ENCODE peak calls at places on chromosomes 4 and X, in nine cellular contexts. One of them, this sample, is unnamed.

GRCh38 chrX:133185938-133186337 is 32.2 kb downstream of the TFDP3 start:
- DNase-seq in K562: no peak
- DNase-seq in glutamatergic neuron: no peak
- DNase-seq in kidney epithelial cell: no peak
- DNase-seq in AG09309: no peak
- DNase-seq in endothelial cell: no peak
- DNase-seq in fibroblast of the aortic adventitia: no peak
- DNase-seq in AG10803: no peak
- DNase-seq in fibroblast of mammary gland: no peak
- DNase-seq in this sample: no peak

GRCh38 chrX:150255441-150256296 is 107.4 kb upstream of the MAMLD1 start:
- DNase-seq in K562: no peak
- DNase-seq in glutamatergic neuron: no peak
- DNase-seq in kidney epithelial cell: no peak
- DNase-seq in AG09309: no peak
- DNase-seq in endothelial cell: no peak
- DNase-seq in fibroblast of the aortic adventitia: no peak
- DNase-seq in AG10803: no peak
- DNase-seq in fibroblast of mammary gland: no peak
- DNase-seq in this sample: no peak

GRCh38 chr4:141340458-141340857 is 119.8 kb downstream of the ZNF330 start:
- DNase-seq in K562: no peak
- DNase-seq in glutamatergic neuron: no peak
- DNase-seq in kidney epithelial cell: no peak
- DNase-seq in AG09309: no peak
- DNase-seq in endothelial cell: no peak
- DNase-seq in fibroblast of the aortic adventitia: no peak
- DNase-seq in AG10803: no peak
- DNase-seq in fibroblast of mammary gland: no peak
- DNase-seq in this sample: no peak

GRCh38 chr4:125322363-125322730 is 7.6 kb downstream of the FAT4 start:
- DNase-seq in K562: no peak
- DNase-seq in glutamatergic neuron: no peak
- DNase-seq in kidney epithelial cell: no peak
- DNase-seq in AG09309: no peak
- DNase-seq in endothelial cell: no peak
- DNase-seq in fibroblast of the aortic adventitia: peak
- DNase-seq in AG10803: peak
- DNase-seq in fibroblast of mammary gland: peak
- DNase-seq in this sample: peak

GRCh38 chr4:181692965-181693364 is 550.2 kb upstream of the TENM3 start:
- DNase-seq in K562: no peak
- DNase-seq in glutamatergic neuron: no peak
- DNase-seq in kidney epithelial cell: no peak
- DNase-seq in AG09309: no peak
- DNase-seq in endothelial cell: no peak
- DNase-seq in fibroblast of the aortic adventitia: no peak
- DNase-seq in AG10803: no peak
- DNase-seq in fibroblast of mammary gland: no peak
- DNase-seq in this sample: no peak

GRCh38 chr4:56654238-56654632 is 26.9 kb downstream of the HOPX start:
- DNase-seq in K562: no peak
- DNase-seq in glutamatergic neuron: no peak
- DNase-seq in kidney epithelial cell: no peak
- DNase-seq in AG09309: no peak
- DNase-seq in endothelial cell: no peak
- DNase-seq in fibroblast of the aortic adventitia: peak
- DNase-seq in AG10803: no peak
- DNase-seq in fibroblast of mammary gland: no peak
- DNase-seq in this sample: peak

GRCh38 chrX:32687379-32687778 is 524.0 kb downstream of the DMD start:
- DNase-seq in K562: no peak
- DNase-seq in glutamatergic neuron: no peak
- DNase-seq in kidney epithelial cell: no peak
- DNase-seq in AG09309: no peak
- DNase-seq in endothelial cell: no peak
- DNase-seq in fibroblast of the aortic adventitia: no peak
- DNase-seq in AG10803: no peak
- DNase-seq in fibroblast of mammary gland: no peak
- DNase-seq in this sample: no peak

GRCh38 chr4:152572417-152573086 is 36.7 kb upstream of the FBXW7 start:
- DNase-seq in K562: no peak
- DNase-seq in glutamatergic neuron: no peak
- DNase-seq in kidney epithelial cell: no peak
- DNase-seq in AG09309: peak
- DNase-seq in endothelial cell: no peak
- DNase-seq in fibroblast of the aortic adventitia: peak
- DNase-seq in AG10803: peak
- DNase-seq in fibroblast of mammary gland: peak
- DNase-seq in this sample: peak

GRCh38 chrX:150680974-150681373 is 12.2 kb upstream of the MTMR1 start:
- DNase-seq in K562: peak
- DNase-seq in glutamatergic neuron: no peak
- DNase-seq in kidney epithelial cell: no peak
- DNase-seq in AG09309: no peak
- DNase-seq in endothelial cell: no peak
- DNase-seq in fibroblast of the aortic adventitia: peak
- DNase-seq in AG10803: no peak
- DNase-seq in fibroblast of mammary gland: peak
- DNase-seq in this sample: peak

GRCh38 chrX:130060122-130061069 is 49.9 kb downstream of the ELF4 start:
- DNase-seq in K562: peak
- DNase-seq in glutamatergic neuron: peak
- DNase-seq in kidney epithelial cell: no peak
- DNase-seq in AG09309: no peak
- DNase-seq in endothelial cell: peak
- DNase-seq in fibroblast of the aortic adventitia: peak
- DNase-seq in AG10803: peak
- DNase-seq in fibroblast of mammary gland: peak
- DNase-seq in this sample: peak

GRCh38 chrX:67692246-67692645 is 148.4 kb downstream of the AR start:
- DNase-seq in K562: no peak
- DNase-seq in glutamatergic neuron: no peak
- DNase-seq in kidney epithelial cell: no peak
- DNase-seq in AG09309: peak
- DNase-seq in endothelial cell: no peak
- DNase-seq in fibroblast of the aortic adventitia: peak
- DNase-seq in AG10803: peak
- DNase-seq in fibroblast of mammary gland: peak
- DNase-seq in this sample: peak

GRCh38 chr4:125085-125820 is 952 bp downstream of the ZNF718 start:
- DNase-seq in K562: peak
- DNase-seq in glutamatergic neuron: peak
- DNase-seq in kidney epithelial cell: peak
- DNase-seq in AG09309: no peak
- DNase-seq in endothelial cell: peak
- DNase-seq in fibroblast of the aortic adventitia: peak
- DNase-seq in AG10803: no peak
- DNase-seq in fibroblast of mammary gland: peak
- DNase-seq in this sample: peak

GRCh38 chrX:126064901-126065541 is 101.1 kb downstream of the DCAF12L2 start:
- DNase-seq in K562: no peak
- DNase-seq in glutamatergic neuron: no peak
- DNase-seq in kidney epithelial cell: no peak
- DNase-seq in AG09309: no peak
- DNase-seq in endothelial cell: no peak
- DNase-seq in fibroblast of the aortic adventitia: no peak
- DNase-seq in AG10803: no peak
- DNase-seq in fibroblast of mammary gland: no peak
- DNase-seq in this sample: no peak

GRCh38 chr4:150297861-150298474 is 219.7 kb downstream of the DCLK2 start:
- DNase-seq in K562: peak
- DNase-seq in glutamatergic neuron: peak
- DNase-seq in kidney epithelial cell: no peak
- DNase-seq in AG09309: no peak
- DNase-seq in endothelial cell: peak
- DNase-seq in fibroblast of the aortic adventitia: peak
- DNase-seq in AG10803: peak
- DNase-seq in fibroblast of mammary gland: peak
- DNase-seq in this sample: peak

GRCh38 chrX:106397788-106398538 is 213.8 kb upstream of the RADX start:
- DNase-seq in K562: no peak
- DNase-seq in glutamatergic neuron: no peak
- DNase-seq in kidney epithelial cell: no peak
- DNase-seq in AG09309: no peak
- DNase-seq in endothelial cell: no peak
- DNase-seq in fibroblast of the aortic adventitia: no peak
- DNase-seq in AG10803: no peak
- DNase-seq in fibroblast of mammary gland: peak
- DNase-seq in this sample: peak

DNA sequence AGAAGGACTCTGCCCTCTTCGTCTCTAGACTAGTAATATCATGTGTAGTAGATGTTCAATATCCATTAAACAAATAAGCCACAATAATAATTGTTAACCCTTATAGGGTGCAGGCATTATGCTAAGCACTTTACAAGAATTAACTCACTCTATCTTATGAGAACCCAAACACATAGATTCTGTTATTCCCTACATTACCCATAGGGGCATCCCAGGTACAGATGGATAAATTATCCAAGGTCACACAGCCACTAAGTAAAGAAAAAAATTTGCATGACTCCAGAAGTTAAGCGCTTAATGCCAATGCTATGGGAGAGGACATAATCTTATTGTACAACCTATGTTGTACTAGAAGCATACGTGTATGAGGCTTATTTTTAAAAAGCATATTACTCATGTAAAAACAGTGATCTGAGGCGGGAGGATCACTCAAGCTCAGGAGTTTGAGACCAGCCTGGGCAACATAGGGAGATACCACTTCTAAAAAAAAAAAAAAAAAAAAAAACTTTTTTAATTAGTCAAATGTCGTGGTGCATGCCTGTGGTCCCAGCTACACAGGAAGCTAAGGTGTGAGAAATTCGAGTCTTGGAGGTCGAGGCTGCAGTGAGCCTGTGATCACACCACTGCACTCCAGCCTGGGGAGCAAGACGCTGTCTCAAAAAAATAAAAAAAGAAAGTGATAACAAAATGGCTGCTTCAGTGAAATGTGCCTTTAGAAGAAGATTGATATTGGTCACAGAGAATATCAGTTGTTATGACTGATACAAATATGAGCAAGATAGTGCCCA is 13.6 kb downstream of the LDB2 start:
- DNase-seq in K562: no peak
- DNase-seq in glutamatergic neuron: no peak
- DNase-seq in kidney epithelial cell: no peak
- DNase-seq in AG09309: no peak
- DNase-seq in endothelial cell: no peak
- DNase-seq in fibroblast of the aortic adventitia: no peak
- DNase-seq in AG10803: no peak
- DNase-seq in fibroblast of mammary gland: no peak
- DNase-seq in this sample: no peak
- TF ChIP-seq CTCF in K562: no peak
- TF ChIP-seq CTCF in glutamatergic neuron: peak
- TF ChIP-seq CTCF in kidney epithelial cell: no peak
- TF ChIP-seq CTCF in AG09309: no peak
- TF ChIP-seq CTCF in endothelial cell: peak
- TF ChIP-seq CTCF in fibroblast of the aortic adventitia: no peak
- TF ChIP-seq CTCF in AG10803: peak
- TF ChIP-seq CTCF in fibroblast of mammary gland: peak
- TF ChIP-seq CTCF in this sample: no peak

DNA sequence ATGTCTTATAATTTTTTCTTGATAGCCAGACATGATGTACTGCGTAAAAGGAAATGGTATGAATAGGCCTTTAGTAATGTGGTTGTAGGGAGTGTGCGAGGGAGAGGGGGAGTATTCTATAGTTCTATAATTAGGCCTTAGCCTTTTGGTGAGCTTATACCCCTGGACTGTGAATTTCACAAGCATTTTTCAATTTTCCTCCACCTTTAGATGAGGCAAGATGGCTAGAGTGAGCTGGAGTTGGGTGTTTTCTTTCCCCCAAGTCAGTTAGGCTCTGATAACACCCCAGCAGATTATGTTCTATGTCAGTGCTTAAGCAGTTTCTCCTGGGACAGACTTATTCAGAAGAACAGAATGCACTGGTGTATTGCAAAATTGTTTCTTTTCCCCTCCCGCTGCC is 210.2 kb upstream of the NPY2R start:
- DNase-seq in K562: no peak
- DNase-seq in glutamatergic neuron: no peak
- DNase-seq in kidney epithelial cell: no peak
- DNase-seq in AG09309: no peak
- DNase-seq in endothelial cell: no peak
- DNase-seq in fibroblast of the aortic adventitia: peak
- DNase-seq in AG10803: peak
- DNase-seq in fibroblast of mammary gland: peak
- DNase-seq in this sample: peak
- TF ChIP-seq CTCF in K562: no peak
- TF ChIP-seq CTCF in glutamatergic neuron: no peak
- TF ChIP-seq CTCF in kidney epithelial cell: no peak
- TF ChIP-seq CTCF in AG09309: no peak
- TF ChIP-seq CTCF in endothelial cell: no peak
- TF ChIP-seq CTCF in fibroblast of the aortic adventitia: no peak
- TF ChIP-seq CTCF in AG10803: no peak
- TF ChIP-seq CTCF in fibroblast of mammary gland: no peak
- TF ChIP-seq CTCF in this sample: no peak

DNA sequence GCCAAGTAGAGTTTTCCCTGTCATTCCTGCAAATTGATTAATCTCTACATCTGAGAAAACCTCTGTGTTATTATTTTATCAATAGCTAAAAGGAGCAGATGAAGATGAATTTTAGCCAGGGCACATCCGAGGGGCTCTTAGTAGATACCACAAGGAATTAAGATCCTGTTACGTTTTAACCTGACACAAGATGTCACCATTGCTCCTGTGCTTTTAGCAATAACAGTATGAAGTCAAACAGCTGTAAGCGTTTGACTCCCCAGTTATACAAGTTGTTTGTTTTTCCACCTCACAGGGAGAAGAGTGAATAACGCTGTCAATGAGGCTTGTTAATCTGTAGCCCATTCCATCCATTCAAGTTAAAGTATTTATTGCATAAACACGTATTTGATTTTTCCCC is 76.0 kb upstream of the AP1S2 start:
- DNase-seq in K562: peak
- DNase-seq in glutamatergic neuron: no peak
- DNase-seq in kidney epithelial cell: peak
- DNase-seq in AG09309: peak
- DNase-seq in endothelial cell: no peak
- DNase-seq in fibroblast of the aortic adventitia: peak
- DNase-seq in AG10803: peak
- DNase-seq in fibroblast of mammary gland: peak
- DNase-seq in this sample: peak
- TF ChIP-seq CTCF in K562: no peak
- TF ChIP-seq CTCF in glutamatergic neuron: no peak
- TF ChIP-seq CTCF in kidney epithelial cell: peak
- TF ChIP-seq CTCF in AG09309: peak
- TF ChIP-seq CTCF in endothelial cell: no peak
- TF ChIP-seq CTCF in fibroblast of the aortic adventitia: peak
- TF ChIP-seq CTCF in AG10803: peak
- TF ChIP-seq CTCF in fibroblast of mammary gland: peak
- TF ChIP-seq CTCF in this sample: peak

DNA sequence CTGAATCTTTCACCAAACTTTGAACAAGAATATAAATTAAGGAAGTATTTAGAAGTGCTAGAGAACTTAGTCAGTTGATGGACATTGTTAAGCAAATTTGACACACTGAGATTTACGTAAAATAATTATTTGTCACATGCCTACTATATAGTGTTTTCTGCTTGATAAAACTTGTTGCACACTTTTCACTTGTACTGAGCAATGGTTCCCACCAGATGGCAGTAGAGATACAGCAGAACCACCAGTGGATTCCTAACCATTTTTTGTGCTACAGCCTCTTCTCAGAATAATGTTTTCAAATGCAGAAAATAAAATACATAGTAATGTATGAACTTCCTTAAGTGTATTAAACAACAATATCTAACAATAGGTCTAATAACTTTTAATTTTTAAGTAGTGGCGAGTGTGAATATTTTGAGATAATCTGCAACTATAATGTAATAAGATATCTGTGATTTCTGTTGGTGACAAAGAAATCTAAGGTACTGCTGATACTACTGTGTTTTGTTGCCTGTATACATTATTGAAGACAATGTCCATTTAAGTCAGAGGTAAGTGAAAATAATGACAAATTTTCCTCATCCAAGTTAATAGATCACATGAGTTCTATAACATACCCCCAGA is 81.2 kb downstream of the APOOL start:
- DNase-seq in K562: peak
- DNase-seq in glutamatergic neuron: no peak
- DNase-seq in kidney epithelial cell: peak
- DNase-seq in AG09309: peak
- DNase-seq in endothelial cell: peak
- DNase-seq in fibroblast of the aortic adventitia: peak
- DNase-seq in AG10803: peak
- DNase-seq in fibroblast of mammary gland: peak
- DNase-seq in this sample: peak
- TF ChIP-seq CTCF in K562: peak
- TF ChIP-seq CTCF in glutamatergic neuron: peak
- TF ChIP-seq CTCF in kidney epithelial cell: peak
- TF ChIP-seq CTCF in AG09309: peak
- TF ChIP-seq CTCF in endothelial cell: peak
- TF ChIP-seq CTCF in fibroblast of the aortic adventitia: peak
- TF ChIP-seq CTCF in AG10803: peak
- TF ChIP-seq CTCF in fibroblast of mammary gland: peak
- TF ChIP-seq CTCF in this sample: peak

This sample was measured in choroid plexus epithelial cell.